ENCODE peak calls at places on chromosomes 4 and X, in five cellular contexts. L is keratinocyte; A is H1; U is small intestine; S is naive thymus-derived CD4-positive, alpha-beta T cell. Z is an unnamed sample.

GRCh38 chrX:29231800-29232199 is 644.6 kb downstream of the IL1RAPL1 start:
- DNase-seq in S (no peak), A (no peak), U (no peak), L (no peak), Z (no peak)

GRCh38 chrX:17706676-17707075 is 30.6 kb upstream of the SCML1 start:
- DNase-seq in S (no peak), A (no peak), U (no peak), L (no peak), Z (no peak)

GRCh38 chr4:3300198-3300671 is 7.4 kb downstream of the RGS12 start:
- DNase-seq in A (peak), L (no peak), U (no peak), S (no peak), Z (no peak)

GRCh38 chr4:4637710-4638109 is 95.9 kb upstream of the STX18 start:
- DNase-seq in U (no peak), L (no peak), S (no peak), A (no peak), Z (no peak)

GRCh38 chr4:174757736-174758135 is 71.3 kb downstream of the GLRA3 start:
- DNase-seq in L (no peak), A (no peak), U (no peak), S (no peak), Z (no peak)

GRCh38 chr4:24924309-24924781 is 11.5 kb upstream of the CCDC149 start:
- DNase-seq in S (no peak), A (no peak), U (no peak), L (no peak), Z (no peak)

GRCh38 chrX:119475389-119476101 is 7.3 kb downstream of the SLC25A5 start:
- DNase-seq in S (no peak), U (no peak), A (no peak), L (no peak), Z (no peak)

GRCh38 chr4:169341490-169341889 is 70.7 kb upstream of the SH3RF1 start:
- DNase-seq in A (no peak), U (no peak), S (no peak), L (no peak), Z (no peak)

GRCh38 chr4:52824603-52825310 is 37.4 kb upstream of the RASL11B start:
- DNase-seq in U (no peak), A (no peak), S (no peak), L (no peak), Z (no peak)

DNA sequence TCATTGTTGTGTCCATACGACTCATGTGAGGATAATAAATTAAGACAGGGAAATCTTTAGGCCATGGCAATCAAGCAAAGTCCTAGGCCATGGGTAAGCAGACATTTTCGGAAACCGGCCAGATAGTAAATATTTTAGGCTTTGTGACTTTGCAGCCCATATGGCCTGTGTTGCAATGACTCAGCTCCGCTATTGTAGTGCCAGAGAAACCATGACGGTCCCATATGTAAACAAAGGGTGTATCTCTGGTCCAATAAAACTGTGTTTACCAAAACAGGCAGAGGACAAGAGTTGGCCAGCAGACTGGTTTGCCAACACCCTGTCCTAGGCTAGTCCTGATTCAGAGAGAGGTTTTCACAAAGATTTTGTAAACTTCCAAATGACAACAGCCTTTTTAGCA is 5.0 kb downstream of the FAM114A1 start:
- DNase-seq in S (no peak), A (no peak), L (no peak), U (peak), Z (no peak)
- H3K27ac ChIP-seq in S (no peak), A (no peak), L (no peak), U (no peak), Z (no peak)

GRCh38 chrX:49040376-49040955 is 2.7 kb downstream of the TFE3 start:
- DNase-seq in L (no peak), A (no peak), U (no peak), S (no peak), Z (no peak)

GRCh38 chrX:49042581-49043219 is 457 bp downstream of the TFE3 start:
- DNase-seq in S (no peak), U (no peak), L (no peak), A (no peak), Z (no peak)

GRCh38 chrX:49037883-49038475 is 5.2 kb downstream of the TFE3 start:
- DNase-seq in L (no peak), U (no peak), S (no peak), A (no peak), Z (no peak)

GRCh38 chrX:49041683-49042529 is 1.3 kb downstream of the TFE3 start:
- DNase-seq in L (no peak), U (no peak), S (no peak), A (no peak), Z (no peak)

GRCh38 chrX:49039598-49040375 is 3.4 kb downstream of the TFE3 start:
- DNase-seq in A (peak), L (peak), U (peak), S (no peak), Z (peak)
- H3K4me3 ChIP-seq in A (peak), L (peak), U (no peak), S (no peak), Z (no peak)

GRCh38 chrX:13109811-13110210 is 65.4 kb upstream of the FAM9C start:
- DNase-seq in U (no peak), A (no peak), L (no peak), S (no peak), Z (no peak)
- H3K27ac ChIP-seq in U (no peak), A (no peak), L (peak), S (no peak), Z (no peak)

DNA sequence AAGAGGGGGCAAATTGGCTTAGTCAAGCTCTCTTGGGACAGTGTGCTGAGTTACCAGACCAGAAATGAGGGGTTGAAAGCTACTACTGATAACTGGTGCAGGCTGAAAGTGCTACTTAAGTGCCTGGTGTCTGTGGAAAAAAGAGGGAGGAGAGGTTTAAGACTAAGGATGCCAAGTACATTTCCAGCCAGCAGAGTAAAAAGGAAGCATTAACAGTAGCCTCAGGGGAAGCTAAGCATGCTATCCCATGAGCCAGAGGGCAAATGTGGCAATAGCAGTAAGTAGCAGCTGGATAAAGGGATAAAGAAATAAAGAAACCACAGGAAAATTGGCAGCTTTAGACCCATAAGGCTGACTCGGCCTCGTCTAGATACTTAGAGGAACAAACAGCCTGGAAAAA is 196.3 kb upstream of the MAB21L2 start:
- DNase-seq in A (no peak), L (no peak), U (no peak), S (no peak), Z (no peak)
- H3K4me3 ChIP-seq in A (no peak), L (no peak), U (no peak), S (no peak), Z (no peak)

Z was measured in CD4-positive, alpha-beta memory T cell.